ENCODE peak calls at places on chromosomes 16 and 17, in six cellular contexts. One of them, this sample, is unnamed.

GRCh38 chr16:11359370-11359769 is 14.1 kb downstream of the RMI2 start:
- DNase-seq in BJ: peak; percentile 83
- DNase-seq in cardiac muscle cell: no peak
- DNase-seq in BE2C: no peak
- DNase-seq in ascending aorta: no peak
- DNase-seq in upper lobe of right lung: peak; percentile 67
- DNase-seq in this sample: peak; percentile 52

GRCh38 chr17:35257080-35257701 is 14.3 kb downstream of the SLFN5 start:
- DNase-seq in cardiac muscle cell: peak; percentile 56
- DNase-seq in ascending aorta: no peak
- DNase-seq in BJ: no peak
- DNase-seq in BE2C: no peak
- DNase-seq in upper lobe of right lung: no peak
- DNase-seq in this sample: no peak

GRCh38 chr17:48016112-48016511 is 21.5 kb downstream of the COPZ2 start:
- DNase-seq in upper lobe of right lung: no peak
- DNase-seq in cardiac muscle cell: peak; percentile 81
- DNase-seq in BJ: no peak
- DNase-seq in BE2C: peak; percentile 64
- DNase-seq in ascending aorta: no peak
- DNase-seq in this sample: no peak

GRCh38 chr16:2038359-2039285 is 9.0 kb downstream of the NTHL1 start:
- DNase-seq in BJ: no peak
- DNase-seq in ascending aorta: no peak
- DNase-seq in BE2C: peak; percentile 19
- DNase-seq in upper lobe of right lung: no peak
- DNase-seq in cardiac muscle cell: no peak
- DNase-seq in this sample: no peak

GRCh38 chr16:11909653-11910551 is 5.9 kb downstream of the GSPT1 start:
- DNase-seq in ascending aorta: no peak
- DNase-seq in BJ: no peak
- DNase-seq in cardiac muscle cell: peak; percentile 2
- DNase-seq in BE2C: no peak
- DNase-seq in upper lobe of right lung: no peak
- DNase-seq in this sample: peak; percentile 23

GRCh38 chr16:87384162-87384999 is 805 bp upstream of the FBXO31 start:
- DNase-seq in cardiac muscle cell: no peak
- DNase-seq in ascending aorta: no peak
- DNase-seq in BJ: no peak
- DNase-seq in upper lobe of right lung: peak; percentile 82
- DNase-seq in BE2C: peak; percentile 84
- DNase-seq in this sample: no peak

GRCh38 chr17:41024702-41025101 is 2.3 kb downstream of the KRTAP1-5 start:
- DNase-seq in BE2C: no peak
- DNase-seq in upper lobe of right lung: no peak
- DNase-seq in cardiac muscle cell: no peak
- DNase-seq in BJ: no peak
- DNase-seq in ascending aorta: no peak
- DNase-seq in this sample: no peak

GRCh38 chr17:67217446-67217845 is 27.6 kb downstream of the HELZ start:
- DNase-seq in cardiac muscle cell: no peak
- DNase-seq in BJ: no peak
- DNase-seq in BE2C: no peak
- DNase-seq in ascending aorta: no peak
- DNase-seq in upper lobe of right lung: no peak
- DNase-seq in this sample: no peak

GRCh38 chr17:1181769-1182137 is 2.0 kb upstream of the ABR start:
- DNase-seq in cardiac muscle cell: peak; percentile 83
- DNase-seq in ascending aorta: no peak
- DNase-seq in upper lobe of right lung: no peak
- DNase-seq in BE2C: no peak
- DNase-seq in BJ: no peak
- DNase-seq in this sample: no peak

GRCh38 chr17:36196099-36196496 is 460 bp downstream of the CCL3L1 start:
- DNase-seq in cardiac muscle cell: no peak
- DNase-seq in ascending aorta: no peak
- DNase-seq in upper lobe of right lung: no peak
- DNase-seq in BJ: no peak
- DNase-seq in BE2C: no peak
- DNase-seq in this sample: no peak

GRCh38 chr17:49918591-49918990 is 50.4 kb upstream of the DLX4 start:
- DNase-seq in BE2C: no peak
- DNase-seq in cardiac muscle cell: no peak
- DNase-seq in BJ: no peak
- DNase-seq in ascending aorta: no peak
- DNase-seq in upper lobe of right lung: no peak
- DNase-seq in this sample: no peak

GRCh38 chr17:59538195-59538909 is 27.1 kb upstream of the DHX40 start:
- DNase-seq in cardiac muscle cell: no peak
- DNase-seq in BE2C: no peak
- DNase-seq in upper lobe of right lung: no peak
- DNase-seq in BJ: no peak
- DNase-seq in ascending aorta: no peak
- DNase-seq in this sample: no peak

GRCh38 chr16:56647641-56648431 is 3.9 kb upstream of the MT1B start:
- DNase-seq in upper lobe of right lung: no peak
- DNase-seq in cardiac muscle cell: no peak
- DNase-seq in BJ: no peak
- DNase-seq in ascending aorta: no peak
- DNase-seq in BE2C: no peak
- DNase-seq in this sample: no peak

GRCh38 chr17:14205992-14206461 is 30.6 kb downstream of the CDRT15 start:
- DNase-seq in ascending aorta: no peak
- DNase-seq in upper lobe of right lung: peak; percentile 86
- DNase-seq in cardiac muscle cell: no peak
- DNase-seq in BE2C: no peak
- DNase-seq in BJ: no peak
- DNase-seq in this sample: no peak

GRCh38 chr16:85137323-85138072 is 25.2 kb upstream of the CIBAR2 start:
- DNase-seq in ascending aorta: peak; percentile 74
- DNase-seq in cardiac muscle cell: peak; percentile 98
- DNase-seq in BJ: no peak
- DNase-seq in upper lobe of right lung: peak; percentile 96
- DNase-seq in BE2C: peak; percentile 85
- DNase-seq in this sample: peak; percentile 78

DNA sequence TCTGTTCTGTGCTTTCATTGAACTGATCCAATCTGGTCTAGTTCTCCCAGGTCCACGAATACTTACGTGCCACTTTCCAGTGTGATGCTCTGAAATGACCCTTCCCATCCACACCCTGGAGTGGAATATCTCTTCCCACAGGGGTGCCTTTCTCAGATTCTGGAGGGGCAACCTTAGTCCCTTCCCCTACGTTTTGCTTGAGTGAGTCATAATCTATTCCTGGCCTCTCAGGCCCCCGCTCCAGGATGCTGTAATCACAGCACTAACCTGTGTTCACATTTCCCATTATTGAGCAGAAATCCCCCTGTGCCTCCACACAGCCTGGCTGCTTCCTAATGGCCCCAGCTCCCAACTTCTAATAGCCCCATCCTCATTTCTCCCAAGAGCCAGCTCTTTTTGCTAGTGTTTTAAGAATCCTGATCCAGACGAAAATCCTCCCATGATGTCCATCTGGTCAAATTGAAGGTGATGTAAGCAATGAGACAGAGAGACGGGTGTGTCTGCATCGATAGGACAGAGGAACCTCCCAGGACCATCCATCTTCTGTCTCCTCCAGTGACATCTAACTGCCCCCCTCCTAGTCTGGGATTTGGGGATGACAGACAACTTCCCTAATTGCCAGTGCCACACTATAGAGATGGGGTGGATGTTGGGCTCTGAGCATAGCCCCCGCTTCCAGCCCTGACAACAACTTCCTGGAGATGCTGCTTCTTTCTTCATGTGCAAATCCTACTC is 164.0 kb upstream of the MAF start:
- DNase-seq in ascending aorta: no peak
- DNase-seq in BJ: no peak
- DNase-seq in upper lobe of right lung: no peak
- DNase-seq in BE2C: no peak
- DNase-seq in cardiac muscle cell: no peak
- DNase-seq in this sample: no peak
- H3K4me3 ChIP-seq in ascending aorta: no peak overlapping the region
- H3K4me3 ChIP-seq in BJ: no peak overlapping the region
- H3K4me3 ChIP-seq in upper lobe of right lung: no peak overlapping the region
- H3K4me3 ChIP-seq in BE2C: no peak overlapping the region
- H3K4me3 ChIP-seq in cardiac muscle cell: no peak overlapping the region
- H3K4me3 ChIP-seq in this sample: no peak overlapping the region

GRCh38 chr16:50268352-50268751 is 2.0 kb downstream of the ADCY7 start:
- DNase-seq in cardiac muscle cell: no peak
- DNase-seq in ascending aorta: no peak
- DNase-seq in BE2C: no peak
- DNase-seq in upper lobe of right lung: peak; percentile 15
- DNase-seq in BJ: no peak
- DNase-seq in this sample: no peak

GRCh38 chr16:50267651-50268050 is 1.3 kb downstream of the ADCY7 start:
- DNase-seq in upper lobe of right lung: peak; percentile 64
- DNase-seq in BE2C: peak; percentile 8
- DNase-seq in cardiac muscle cell: no peak
- DNase-seq in BJ: no peak
- DNase-seq in ascending aorta: no peak
- DNase-seq in this sample: no peak

GRCh38 chr16:50269769-50270509 is 3.6 kb downstream of the ADCY7 start:
- DNase-seq in ascending aorta: no peak
- DNase-seq in BJ: no peak
- DNase-seq in BE2C: no peak
- DNase-seq in upper lobe of right lung: no peak
- DNase-seq in cardiac muscle cell: no peak
- DNase-seq in this sample: no peak

GRCh38 chr16:50270510-50271147 is 4.3 kb downstream of the ADCY7 start:
- DNase-seq in ascending aorta: no peak
- DNase-seq in cardiac muscle cell: no peak
- DNase-seq in upper lobe of right lung: peak; percentile 73
- DNase-seq in BE2C: peak; percentile 3
- DNase-seq in BJ: no peak
- DNase-seq in this sample: no peak

GRCh38 chr16:50269061-50269705 is 2.8 kb downstream of the ADCY7 start:
- DNase-seq in upper lobe of right lung: no peak
- DNase-seq in BE2C: no peak
- DNase-seq in ascending aorta: no peak
- DNase-seq in BJ: no peak
- DNase-seq in cardiac muscle cell: no peak
- DNase-seq in this sample: no peak
- H3K4me3 ChIP-seq in upper lobe of right lung: no peak overlapping the region
- H3K4me3 ChIP-seq in BE2C: no peak overlapping the region
- H3K4me3 ChIP-seq in ascending aorta: no peak overlapping the region
- H3K4me3 ChIP-seq in BJ: no peak overlapping the region
- H3K4me3 ChIP-seq in cardiac muscle cell: no peak overlapping the region
- H3K4me3 ChIP-seq in this sample: no peak overlapping the region

GRCh38 chr17:2487306-2487705 is 24.4 kb downstream of the METTL16 start:
- DNase-seq in ascending aorta: no peak
- DNase-seq in BE2C: no peak
- DNase-seq in cardiac muscle cell: no peak
- DNase-seq in upper lobe of right lung: no peak
- DNase-seq in BJ: no peak
- DNase-seq in this sample: no peak

GRCh38 chr17:2485543-2485942 is 26.1 kb downstream of the METTL16 start:
- DNase-seq in ascending aorta: no peak
- DNase-seq in BE2C: no peak
- DNase-seq in BJ: no peak
- DNase-seq in upper lobe of right lung: no peak
- DNase-seq in cardiac muscle cell: peak; percentile 61
- DNase-seq in this sample: no peak

GRCh38 chr17:2484876-2485275 is 26.8 kb downstream of the METTL16 start:
- DNase-seq in cardiac muscle cell: no peak
- DNase-seq in ascending aorta: no peak
- DNase-seq in upper lobe of right lung: no peak
- DNase-seq in BE2C: no peak
- DNase-seq in BJ: no peak
- DNase-seq in this sample: no peak

GRCh38 chr17:2483084-2483483 is 28.6 kb downstream of the METTL16 start:
- DNase-seq in upper lobe of right lung: no peak
- DNase-seq in BJ: no peak
- DNase-seq in BE2C: no peak
- DNase-seq in cardiac muscle cell: no peak
- DNase-seq in ascending aorta: no peak
- DNase-seq in this sample: no peak

GRCh38 chr17:2485970-2486369 is 25.7 kb downstream of the METTL16 start:
- DNase-seq in upper lobe of right lung: no peak
- DNase-seq in BJ: no peak
- DNase-seq in cardiac muscle cell: no peak
- DNase-seq in ascending aorta: no peak
- DNase-seq in BE2C: no peak
- DNase-seq in this sample: no peak
- H3K4me3 ChIP-seq in upper lobe of right lung: peak overlapping the region; percentile 41
- H3K4me3 ChIP-seq in BJ: no peak overlapping the region
- H3K4me3 ChIP-seq in cardiac muscle cell: no peak overlapping the region
- H3K4me3 ChIP-seq in ascending aorta: no peak overlapping the region
- H3K4me3 ChIP-seq in BE2C: no peak overlapping the region
- H3K4me3 ChIP-seq in this sample: no peak overlapping the region

GRCh38 chr16:55326261-55326802 is 2.3 kb downstream of the IRX6 start:
- DNase-seq in BE2C: no peak
- DNase-seq in BJ: no peak
- DNase-seq in upper lobe of right lung: no peak
- DNase-seq in ascending aorta: no peak
- DNase-seq in cardiac muscle cell: no peak
- DNase-seq in this sample: no peak

GRCh38 chr16:55324491-55325447 is 766 bp downstream of the IRX6 start:
- DNase-seq in BE2C: peak; percentile 30
- DNase-seq in cardiac muscle cell: no peak
- DNase-seq in upper lobe of right lung: peak; percentile 74
- DNase-seq in ascending aorta: no peak
- DNase-seq in BJ: no peak
- DNase-seq in this sample: no peak

GRCh38 chr16:55325458-55326109 is 1.6 kb downstream of the IRX6 start:
- DNase-seq in upper lobe of right lung: no peak
- DNase-seq in BE2C: no peak
- DNase-seq in ascending aorta: no peak
- DNase-seq in BJ: no peak
- DNase-seq in cardiac muscle cell: no peak
- DNase-seq in this sample: no peak

GRCh38 chr16:55322327-55322726 is 1.7 kb upstream of the IRX6 start:
- DNase-seq in ascending aorta: no peak
- DNase-seq in upper lobe of right lung: no peak
- DNase-seq in BJ: no peak
- DNase-seq in BE2C: no peak
- DNase-seq in cardiac muscle cell: no peak
- DNase-seq in this sample: no peak

DNA sequence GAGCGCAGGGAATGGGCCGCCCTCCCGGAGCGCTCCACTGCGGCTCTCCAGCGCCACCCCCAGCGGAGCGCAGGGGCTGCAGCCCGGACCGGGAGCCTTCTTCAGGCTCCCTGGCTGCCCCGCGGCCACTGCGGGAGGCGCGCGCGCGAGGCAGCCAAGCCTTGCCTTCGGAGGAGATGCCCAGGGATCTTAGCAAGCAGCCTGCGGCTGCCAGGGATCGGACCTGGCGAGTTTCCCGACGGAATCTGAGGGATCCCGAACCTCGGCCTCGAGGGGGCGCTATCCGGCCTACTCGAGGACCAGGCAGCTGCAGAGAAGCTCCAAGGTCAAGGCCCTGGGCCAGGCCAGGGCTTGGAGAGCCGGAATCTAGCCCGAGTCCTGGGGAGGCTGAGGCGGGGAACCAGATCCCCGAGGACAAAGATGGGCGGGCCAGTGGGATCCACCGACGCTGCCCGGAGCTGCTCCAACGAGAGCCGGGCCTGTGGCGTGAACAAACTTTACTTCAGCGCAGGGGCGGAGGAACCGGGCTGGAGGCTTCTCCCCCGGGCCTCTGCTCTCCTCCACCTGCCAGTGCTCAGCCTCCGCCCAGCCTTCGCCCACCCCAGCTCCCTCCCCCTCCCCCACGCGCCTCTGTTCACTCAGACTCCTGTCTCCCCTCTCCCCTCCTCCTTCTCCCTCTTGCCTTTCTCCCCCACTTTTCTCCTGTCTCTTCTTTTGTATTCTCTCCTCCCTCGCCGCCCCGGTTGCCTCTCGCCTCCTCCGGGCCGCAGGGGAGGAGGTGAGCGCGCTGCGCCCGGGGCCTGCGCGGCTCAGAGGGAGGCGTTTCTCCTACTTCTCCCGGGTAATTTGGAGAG is at the start of gene IRX6:
- DNase-seq in cardiac muscle cell: peak; percentile 5
- DNase-seq in BE2C: peak; percentile 73
- DNase-seq in BJ: no peak
- DNase-seq in ascending aorta: no peak
- DNase-seq in upper lobe of right lung: peak; percentile 91
- DNase-seq in this sample: no peak
- H3K4me3 ChIP-seq in cardiac muscle cell: peak within 1 kb of the TSS; percentile 32
- H3K4me3 ChIP-seq in BE2C: peak within 1 kb of the TSS; percentile 52
- H3K4me3 ChIP-seq in BJ: no peak within 1 kb of the TSS
- H3K4me3 ChIP-seq in ascending aorta: no peak within 1 kb of the TSS
- H3K4me3 ChIP-seq in upper lobe of right lung: peak within 1 kb of the TSS; percentile 45
- H3K4me3 ChIP-seq in this sample: no peak within 1 kb of the TSS